ENCODE peak calls at places on chromosomes 4 and X, in eight cellular contexts. G is activated CD4-positive, alpha-beta T cell treated with anti-CD3 and anti-CD28 coated beads for 36 hours; S is T-helper 9 cell; F is NCI-H2107; R is Daoy; B is CD8-positive, alpha-beta memory T cell; P is activated T-cell treated with anti-CD3 and anti-CD28 coated beads, Interleukin-2, amount 50 U/mL, for 1 hour; T is GM10248. Q is an unnamed sample.

GRCh38 chrX:23907496-23908218 is at the start of the genes APOO and CXorf58:
- DNase-seq in G (peak), S (peak), F (peak), R (peak), B (peak), P (peak), T (peak), Q (peak)

GRCh38 chr4:147480891-147481576 is at the start of gene EDNRA:
- DNase-seq in G (peak), S (no peak), F (no peak), R (no peak), B (no peak), P (no peak), T (no peak), Q (no peak)

GRCh38 chrX:49230500-49231232 is 2.5 kb downstream of the CACNA1F start:
- DNase-seq in G (peak), S (peak), F (no peak), R (peak), B (peak), P (peak), T (peak), Q (peak)

GRCh38 chr4:22515145-22515887 is 550 bp downstream of the ADGRA3 start:
- DNase-seq in G (peak), S (no peak), F (no peak), R (peak), B (no peak), P (peak), T (peak), Q (peak)

GRCh38 chr4:182955411-182955810 is 38.2 kb upstream of the DCTD start:
- DNase-seq in G (no peak), S (no peak), F (no peak), R (no peak), B (no peak), P (no peak), T (no peak), Q (no peak)

GRCh38 chr4:6335040-6335590 is 65.5 kb downstream of the WFS1 start:
- DNase-seq in G (no peak), S (no peak), F (no peak), R (no peak), B (no peak), P (no peak), T (no peak), Q (no peak)

GRCh38 chr4:48970471-48970921 is 15.6 kb upstream of the CWH43 start:
- DNase-seq in G (no peak), S (no peak), F (no peak), R (peak), B (no peak), P (no peak), T (no peak), Q (no peak)

GRCh38 chrX:100868273-100868672 is 5.9 kb downstream of the NOX1 start:
- DNase-seq in G (no peak), S (no peak), F (no peak), R (no peak), B (no peak), P (no peak), T (no peak), Q (no peak)

GRCh38 chr4:7397206-7398103 is 37.3 kb downstream of the PSAPL1 start:
- DNase-seq in G (no peak), S (no peak), F (no peak), R (no peak), B (no peak), P (no peak), T (no peak), Q (no peak)

Q was measured in Peyer's patch.